ENCODE peak calls at places on chromosomes 2 and 18, in nine cellular contexts. P is H1, T is NB4, O is spleen, J is A549, U is right lobe of liver, Z is uterus, Y is lower leg skin, I is K562. N is an unnamed sample.

GRCh38 chr18:46051731-46052461 is 20.2 kb downstream of the PSTPIP2 start:
- DNase-seq in I (no peak), T (no peak), J (no peak), U (peak), Z (no peak), Y (peak), O (no peak), P (no peak), N (no peak)

GRCh38 chr2:199684168-199684567 is 166.8 kb downstream of the FTCDNL1 start:
- DNase-seq in P (no peak), U (no peak), J (no peak), I (no peak), O (no peak), T (no peak), Z (no peak), Y (no peak), N (no peak)

GRCh38 chr2:67323209-67323991 is 73.7 kb upstream of the ETAA1 start:
- DNase-seq in P (no peak), I (no peak), Z (no peak), U (no peak), T (no peak), Y (no peak), J (no peak), O (no peak), N (no peak)

GRCh38 chr18:36601316-36601715 is 227.5 kb downstream of the TPGS2 start:
- DNase-seq in U (no peak), I (no peak), J (no peak), T (no peak), Z (no peak), Y (no peak), O (no peak), P (no peak), N (no peak)

GRCh38 chr2:191818725-191819333 is 28.1 kb downstream of the CAVIN2 start:
- DNase-seq in I (no peak), P (no peak), T (no peak), O (no peak), Y (no peak), Z (no peak), U (no peak), J (no peak), N (no peak)

GRCh38 chr2:128638311-128638710 is 319.6 kb upstream of the HS6ST1 start:
- DNase-seq in T (peak), I (no peak), O (peak), Y (peak), Z (no peak), J (no peak), P (no peak), U (peak), N (no peak)

GRCh38 chr2:11055816-11056215 is 99.5 kb upstream of the SLC66A3 start:
- DNase-seq in P (no peak), Y (no peak), U (no peak), I (no peak), J (no peak), O (no peak), Z (no peak), T (no peak), N (no peak)

GRCh38 chr18:13403786-13404549 is 185.4 kb downstream of the LDLRAD4 start:
- DNase-seq in U (no peak), P (no peak), T (no peak), I (no peak), J (no peak), O (no peak), Z (no peak), Y (peak), N (no peak)

GRCh38 chr2:228602277-228602676 is 420.8 kb upstream of the SPHKAP start:
- DNase-seq in Y (no peak), J (no peak), T (no peak), O (no peak), Z (no peak), P (no peak), I (no peak), U (no peak), N (no peak)

GRCh38 chr2:216803803-216804202 is 56.1 kb downstream of the TNP1 start:
- DNase-seq in Z (no peak), J (no peak), T (no peak), I (no peak), U (peak), O (no peak), P (no peak), Y (no peak), N (no peak)

GRCh38 chr2:15058015-15058414 is 425.5 kb downstream of the LRATD1 start:
- DNase-seq in J (no peak), Z (no peak), T (peak), O (no peak), Y (no peak), P (no peak), I (peak), U (no peak), N (peak)

GRCh38 chr2:99611786-99612185 is 122.0 kb upstream of the REV1 start:
- DNase-seq in J (no peak), I (no peak), T (no peak), U (no peak), Y (no peak), P (no peak), O (no peak), Z (no peak), N (no peak)

GRCh38 chr2:169676357-169676756 is 17.8 kb downstream of the CFAP210 start:
- DNase-seq in T (peak), U (no peak), I (no peak), P (no peak), Y (no peak), O (no peak), J (no peak), Z (no peak), N (no peak)

GRCh38 chr2:138475394-138475793 is 26.2 kb upstream of the SPOPL start:
- DNase-seq in P (no peak), T (no peak), I (no peak), Z (no peak), O (no peak), J (no peak), U (no peak), Y (no peak), N (no peak)

GRCh38 chr2:43692428-43692994 is 16.3 kb upstream of the C1GALT1C1L start:
- DNase-seq in Y (no peak), U (no peak), T (no peak), I (no peak), J (no peak), O (no peak), Z (no peak), P (no peak), N (no peak)

GRCh38 chr18:58235001-58235436 is 191.0 kb downstream of the NEDD4L start:
- DNase-seq in O (no peak), Y (no peak), T (no peak), I (no peak), P (no peak), Z (no peak), U (no peak), J (no peak), N (no peak)

GRCh38 chr18:12283666-12284065 is 24.4 kb upstream of the TUBB6 start:
- DNase-seq in J (no peak), Z (no peak), Y (no peak), P (no peak), T (no peak), U (no peak), I (peak), O (no peak), N (no peak)

GRCh38 chr2:232636788-232637420 is 3.5 kb downstream of the EFHD1 start:
- DNase-seq in I (no peak), T (no peak), Y (no peak), P (no peak), O (no peak), U (no peak), J (no peak), Z (no peak), N (no peak)

GRCh38 chr18:26252411-26252810 is 26.2 kb downstream of the TAF4B start:
- DNase-seq in I (no peak), P (no peak), U (no peak), J (no peak), T (no peak), Y (no peak), Z (no peak), O (no peak), N (no peak)

GRCh38 chr2:169165791-169166190 is 96.4 kb downstream of the DHRS9 start:
- DNase-seq in U (no peak), Z (no peak), I (no peak), T (no peak), P (no peak), Y (no peak), O (no peak), J (no peak), N (no peak)

GRCh38 chr2:160292225-160292624 is 92.2 kb upstream of the ITGB6 start:
- DNase-seq in P (no peak), Z (no peak), O (no peak), J (no peak), U (no peak), Y (no peak), T (peak), I (no peak), N (no peak)

GRCh38 chr18:25234363-25234639 is 117.7 kb downstream of the ZNF521 start:
- DNase-seq in O (no peak), Z (no peak), I (no peak), Y (no peak), U (no peak), J (no peak), T (no peak), P (no peak), N (no peak)

GRCh38 chr2:74542978-74543377 is 10.8 kb downstream of the LOXL3 start:
- DNase-seq in J (no peak), P (no peak), Y (peak), T (no peak), U (no peak), I (no peak), O (no peak), Z (no peak), N (no peak)

GRCh38 chr18:48727685-48728084 is 188.9 kb downstream of the CTIF start:
- DNase-seq in U (no peak), T (no peak), Y (no peak), O (no peak), P (no peak), J (no peak), I (no peak), Z (no peak), N (no peak)

GRCh38 chr2:239137165-239137889 is 263.5 kb downstream of the HDAC4 start:
- DNase-seq in Z (no peak), Y (no peak), P (no peak), J (no peak), O (no peak), U (no peak), T (no peak), I (no peak), N (no peak)

GRCh38 chr2:215238485-215239098 is 73.3 kb upstream of the ATIC start:
- DNase-seq in T (peak), Z (no peak), P (no peak), J (no peak), I (no peak), O (no peak), U (no peak), Y (no peak), N (no peak)

GRCh38 chr18:42514522-42514921 is 559.5 kb downstream of the PIK3C3 start:
- DNase-seq in O (no peak), P (no peak), T (no peak), J (no peak), Z (no peak), Y (no peak), U (no peak), I (no peak), N (no peak)

GRCh38 chr2:186848873-186849578 is at the start of gene ZSWIM2:
- DNase-seq in Z (peak), Y (peak), O (peak), I (peak), U (peak), T (no peak), P (peak), J (no peak), N (peak)

GRCh38 chr2:10452334-10452733 is 4.2 kb upstream of the ODC1 start:
- DNase-seq in Z (no peak), J (peak), T (no peak), U (peak), I (no peak), Y (no peak), P (no peak), O (no peak), N (no peak)

GRCh38 chr2:42504364-42505230 is 10.8 kb upstream of the KCNG3 start:
- DNase-seq in T (no peak), P (no peak), O (no peak), J (no peak), Z (no peak), U (no peak), I (no peak), Y (no peak), N (no peak)

GRCh38 chr18:68041327-68041726 is 524.8 kb upstream of the DSEL start:
- DNase-seq in P (no peak), J (no peak), T (no peak), Z (no peak), O (no peak), Y (no peak), I (no peak), U (no peak), N (no peak)

GRCh38 chr2:239288951-239289481 is 111.8 kb downstream of the HDAC4 start:
- DNase-seq in I (peak), Y (no peak), T (no peak), Z (no peak), O (peak), J (no peak), P (no peak), U (no peak), N (peak)

GRCh38 chr2:224086226-224086911 is 47.3 kb upstream of the SERPINE2 start:
- DNase-seq in O (no peak), J (peak), Y (peak), P (no peak), I (no peak), Z (no peak), T (no peak), U (no peak), N (peak)

GRCh38 chr2:70083344-70084156 is 3.7 kb upstream of the PCBP1 start:
- DNase-seq in Y (peak), J (no peak), U (peak), O (no peak), T (peak), I (peak), Z (no peak), P (no peak), N (no peak)
- TF ChIP-seq POLR2A in Y (no peak), J (no peak), U (no peak), O (no peak), T (no peak), I (no peak), Z (no peak), P (no peak), N (no peak)

GRCh38 chr2:201116115-201116958 is at the start of gene CFLAR:
- DNase-seq in T (peak), Z (peak), I (peak), J (peak), O (peak), U (peak), Y (peak), P (no peak), N (peak)
- TF ChIP-seq POLR2A in T (peak), Z (peak), I (peak), J (peak), O (peak), U (peak), Y (peak), P (peak), N (peak)

GRCh38 chr2:51921076-51921475 is 889.1 kb upstream of the NRXN1 start:
- DNase-seq in T (no peak), P (no peak), Y (no peak), J (no peak), I (no peak), O (no peak), Z (no peak), U (no peak), N (no peak)
- TF ChIP-seq POLR2A in T (no peak), P (no peak), Y (no peak), J (no peak), I (no peak), O (no peak), Z (no peak), U (no peak), N (no peak)

DNA sequence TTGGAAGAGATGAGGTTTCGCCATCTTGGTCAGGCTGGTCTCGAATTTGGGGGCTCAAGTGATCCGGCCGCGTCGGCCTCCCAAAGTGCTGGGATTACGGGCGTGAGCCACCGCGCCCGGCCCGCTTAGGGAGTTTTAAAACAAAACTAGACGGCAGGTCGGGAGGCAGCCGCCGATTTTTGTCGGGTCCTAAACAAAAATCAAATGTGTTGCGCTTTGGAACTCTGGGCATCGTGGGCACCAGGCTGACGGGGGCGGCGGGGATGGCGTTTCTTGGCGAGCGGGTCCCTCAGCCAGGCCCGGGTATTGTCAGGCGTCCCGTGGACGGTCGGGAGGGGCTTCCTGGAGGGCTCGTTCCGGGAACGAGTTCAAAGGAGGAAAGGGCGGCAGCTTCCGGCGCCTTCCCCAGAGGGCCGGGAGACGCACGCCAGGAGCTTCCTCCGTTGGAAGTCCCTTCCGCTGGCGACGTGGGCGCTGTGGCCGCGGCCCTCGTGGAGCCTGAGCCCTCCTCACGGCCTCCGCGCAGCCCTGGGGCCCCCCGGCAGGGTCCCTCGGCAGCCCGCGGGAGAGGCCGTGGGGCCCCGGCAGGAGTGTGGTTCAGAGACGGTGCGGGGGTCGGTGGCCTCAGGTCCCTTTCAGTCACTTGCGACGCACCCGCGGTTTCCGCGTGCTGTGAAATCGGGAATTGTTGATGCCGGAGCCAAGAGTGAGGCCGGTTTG is 59.2 kb downstream of the EMILIN2 start:
- DNase-seq in T (peak), U (peak), J (peak), O (peak), P (no peak), Y (peak), Z (peak), I (no peak), N (peak)
- TF ChIP-seq POLR2A in T (no peak), U (peak), J (peak), O (no peak), P (no peak), Y (no peak), Z (peak), I (no peak), N (peak)

GRCh38 chr2:61538179-61538919 is at the start of gene XPO1:
- DNase-seq in P (peak), Z (peak), T (peak), O (peak), Y (peak), J (peak), I (peak), U (peak), N (peak)

GRCh38 chr2:61535449-61535848 is 2.7 kb downstream of the XPO1 start:
- DNase-seq in U (no peak), I (no peak), Y (no peak), J (no peak), T (no peak), Z (no peak), P (no peak), O (no peak), N (peak)

GRCh38 chr2:61537590-61538178 is 472 bp downstream of the XPO1 start:
- DNase-seq in I (no peak), J (no peak), Z (no peak), T (no peak), P (no peak), U (peak), O (no peak), Y (peak), N (no peak)

GRCh38 chr2:61536086-61536722 is 2.0 kb downstream of the XPO1 start:
- DNase-seq in Y (peak), U (no peak), T (peak), J (no peak), I (peak), Z (no peak), P (peak), O (no peak), N (peak)

GRCh38 chr2:61536723-61537581 is 1.2 kb downstream of the XPO1 start:
- DNase-seq in J (peak), U (peak), Y (peak), I (peak), O (peak), T (peak), P (no peak), Z (peak), N (peak)
- TF ChIP-seq POLR2A in J (peak), U (peak), Y (no peak), I (peak), O (no peak), T (peak), P (peak), Z (peak), N (peak)

GRCh38 chr2:60212174-60212945 is 341.1 kb downstream of the BCL11A start:
- DNase-seq in J (no peak), T (no peak), U (no peak), O (no peak), Z (no peak), P (no peak), I (no peak), Y (no peak), N (no peak)

GRCh38 chr2:60215295-60215990 is 338.0 kb downstream of the BCL11A start:
- DNase-seq in Y (no peak), P (peak), U (no peak), J (no peak), T (no peak), O (no peak), I (no peak), Z (no peak), N (no peak)

GRCh38 chr2:60216452-60216995 is 336.9 kb downstream of the BCL11A start:
- DNase-seq in Z (no peak), I (no peak), T (no peak), O (no peak), Y (no peak), U (no peak), J (no peak), P (no peak), N (no peak)

GRCh38 chr2:60219536-60219935 is 333.9 kb downstream of the BCL11A start:
- DNase-seq in Y (no peak), J (no peak), O (no peak), P (no peak), Z (no peak), I (no peak), T (no peak), U (no peak), N (no peak)

GRCh38 chr2:60213865-60214657 is 339.4 kb downstream of the BCL11A start:
- DNase-seq in I (no peak), U (peak), T (peak), Z (no peak), J (no peak), Y (no peak), P (no peak), O (no peak), N (no peak)
- TF ChIP-seq POLR2A in I (no peak), U (no peak), T (no peak), Z (no peak), J (no peak), Y (no peak), P (no peak), O (no peak), N (no peak)

DNA sequence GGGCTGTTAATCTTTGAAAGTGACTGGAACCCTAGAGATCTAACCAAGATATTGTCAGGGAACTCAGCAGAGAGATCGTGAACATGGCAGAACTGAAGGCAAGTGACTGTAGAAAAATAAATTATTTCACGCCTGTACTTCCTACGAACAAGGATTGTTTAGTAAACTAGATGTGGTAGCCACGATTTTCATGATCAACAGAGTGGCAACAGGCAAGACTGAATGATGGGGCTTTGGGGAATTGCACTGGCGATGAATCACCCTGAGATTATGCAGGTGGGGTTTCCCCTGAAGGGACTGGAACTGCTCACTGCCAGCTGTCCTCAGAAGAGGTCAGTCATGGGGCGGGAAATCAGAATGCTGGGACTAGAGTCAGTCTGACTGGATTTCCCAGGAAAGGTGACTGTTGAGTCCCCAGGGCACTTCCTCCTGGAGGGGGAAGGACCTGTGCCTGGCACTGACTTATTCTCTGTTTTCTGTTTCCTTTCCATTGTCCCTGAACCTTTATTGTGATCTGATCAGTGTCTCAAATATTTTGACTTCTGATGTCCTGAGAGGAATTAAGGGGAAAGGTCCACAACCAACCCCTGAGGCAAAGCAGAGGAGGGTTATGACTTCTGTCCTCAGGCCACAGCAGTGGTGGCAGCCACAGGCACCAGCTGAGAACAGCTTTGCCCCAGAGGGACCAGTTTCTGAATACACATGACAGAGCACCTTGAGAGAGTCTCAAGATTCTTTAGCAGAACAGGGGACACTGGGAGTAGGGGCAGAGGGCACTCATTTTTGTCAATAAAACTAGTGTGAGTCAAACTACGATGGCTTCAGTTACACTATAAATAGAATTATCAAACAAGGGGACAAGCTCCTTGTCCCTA is 70.0 kb downstream of the NAB1 start:
- DNase-seq in O (no peak), Y (no peak), J (peak), I (peak), U (no peak), Z (no peak), T (peak), P (peak), N (no peak)
- TF ChIP-seq POLR2A in O (no peak), Y (no peak), J (no peak), I (no peak), U (no peak), Z (no peak), T (no peak), P (no peak), N (no peak)